ENCODE peak calls at places on chromosomes 3 and 15, in ten cellular contexts. N is NAMALWA; S is stimulated activated CD4-positive, alpha-beta T cell treated with anti-CD3 and anti-CD28 coated beads, TNF-alpha, amount 100 ng/mL, for 24 hours; Y is activated T-cell treated with anti-CD3 and anti-CD28 coated beads for 1 hour; H is T-helper 17 cell; X is CD8-positive, alpha-beta memory T cell; G is HEK293T; W is NCI-H1417; O is SJCRH30; L is pulmonary artery endothelial cell. R is an unnamed sample.

GRCh38 chr3:64760258-64760657 is 72.5 kb upstream of the ADAMTS9 start:
- DNase-seq in H (no peak), S (no peak), X (no peak), N (no peak), Y (no peak), W (no peak), G (no peak), O (no peak), L (no peak), R (no peak)

GRCh38 chr3:51773529-51773928 is 5.5 kb downstream of the IQCF6 start:
- DNase-seq in W (no peak), S (no peak), O (peak; percentile 2), H (no peak), X (no peak), Y (no peak), N (no peak), L (no peak), G (no peak), R (no peak)

GRCh38 chr15:25795712-25796111 is 67.4 kb downstream of the ATP10A start:
- DNase-seq in L (no peak), W (no peak), O (no peak), N (no peak), G (no peak), H (no peak), S (no peak), Y (no peak), X (no peak), R (no peak)

GRCh38 chr3:177126015-177126773 is 71.1 kb downstream of the TBL1XR1 start:
- DNase-seq in G (no peak), S (no peak), N (no peak), L (peak; percentile 35), Y (no peak), H (no peak), O (no peak), W (no peak), X (no peak), R (no peak)

GRCh38 chr3:122688996-122689395 is 8.4 kb downstream of the PARP14 start:
- DNase-seq in W (no peak), N (peak; percentile 41), S (no peak), X (no peak), G (no peak), Y (no peak), O (no peak), H (no peak), L (no peak), R (no peak)

GRCh38 chr15:42858999-42859789 is 61.4 kb downstream of the TTBK2 start:
- DNase-seq in H (no peak), X (no peak), S (no peak), Y (no peak), N (no peak), G (no peak), O (no peak), W (no peak), L (no peak), R (no peak)

GRCh38 chr15:99614749-99615288 is 49.0 kb downstream of the MEF2A start:
- DNase-seq in X (no peak), Y (no peak), O (no peak), S (no peak), G (peak; percentile 21), L (no peak), W (no peak), H (no peak), N (no peak), R (no peak)

GRCh38 chr3:71989165-71989564 is 204.2 kb upstream of the PROK2 start:
- DNase-seq in X (no peak), O (no peak), N (no peak), H (no peak), G (no peak), L (no peak), W (no peak), S (no peak), Y (no peak), R (no peak)

GRCh38 chr3:71582612-71583568 is 638 bp downstream of the FOXP1 start:
- DNase-seq in W (peak; percentile 81), G (peak; percentile 61), Y (peak; percentile 50), X (peak; percentile 45), H (peak; percentile 49), O (peak; percentile 26), N (peak; percentile 75), S (peak; percentile 66), L (peak; percentile 13), R (peak; percentile 88)

GRCh38 chr3:113086506-113087461 is 96.0 kb downstream of the GTPBP8 start:
- DNase-seq in G (no peak), W (no peak), X (no peak), O (no peak), H (no peak), N (no peak), S (no peak), L (no peak), Y (no peak), R (no peak)

GRCh38 chr3:47813551-47814177 is 10.7 kb downstream of the DHX30 start:
- DNase-seq in H (no peak), L (no peak), W (peak; percentile 22), G (no peak), O (no peak), Y (no peak), S (no peak), X (no peak), N (no peak), R (no peak)

GRCh38 chr15:92123848-92124631 is 269.6 kb upstream of the ST8SIA2 start:
- DNase-seq in O (no peak), S (no peak), L (no peak), W (no peak), N (no peak), H (no peak), G (no peak), Y (no peak), X (no peak), R (no peak)

GRCh38 chr15:77784361-77785292 is 151.9 kb upstream of the LINGO1 start:
- DNase-seq in W (peak; percentile 87), S (no peak), X (no peak), O (peak; percentile 50), H (no peak), G (peak; percentile 81), N (peak; percentile 64), Y (no peak), L (no peak), R (no peak)

GRCh38 chr15:41866263-41866703 is 27.6 kb downstream of the SPTBN5 start:
- DNase-seq in X (no peak), H (no peak), W (no peak), L (no peak), Y (no peak), O (no peak), N (no peak), S (no peak), G (no peak), R (no peak)

GRCh38 chr15:61069369-61070075 is 159.6 kb downstream of the RORA start:
- DNase-seq in L (no peak), G (no peak), X (no peak), O (peak; percentile 84), S (no peak), N (no peak), W (peak; percentile 84), Y (no peak), H (no peak), R (no peak)

GRCh38 chr3:183587337-183587736 is 31.8 kb upstream of the KLHL6 start:
- DNase-seq in N (peak; percentile 34), G (no peak), H (no peak), X (no peak), Y (no peak), W (no peak), L (no peak), O (peak; percentile 14), S (no peak), R (no peak)

GRCh38 chr15:89812126-89812846 is 2.4 kb downstream of the ANPEP start:
- DNase-seq in L (no peak), X (no peak), O (no peak), Y (no peak), H (no peak), N (no peak), G (no peak), S (no peak), W (no peak), R (peak; percentile 85)

GRCh38 chr3:187310954-187311470 is 19.5 kb upstream of the MASP1 start:
- DNase-seq in Y (no peak), W (no peak), N (no peak), O (no peak), H (no peak), L (no peak), X (no peak), S (no peak), G (no peak), R (no peak)

GRCh38 chr3:170703121-170703588 is 117.3 kb upstream of the SLC7A14 start:
- DNase-seq in G (no peak), Y (no peak), H (no peak), X (no peak), L (peak; percentile 20), S (no peak), N (no peak), W (no peak), O (peak; percentile 13), R (no peak)

GRCh38 chr3:29754346-29754745 is 473.5 kb downstream of the RBMS3 start:
- DNase-seq in G (no peak), L (no peak), S (no peak), X (no peak), Y (no peak), O (no peak), H (no peak), N (no peak), W (no peak), R (no peak)

GRCh38 chr3:195334967-195335366 is 64.0 kb upstream of the XXYLT1 start:
- DNase-seq in N (no peak), W (no peak), Y (no peak), H (no peak), S (no peak), G (no peak), X (no peak), O (no peak), L (no peak), R (no peak)

GRCh38 chr3:23992051-23992628 is 47.1 kb downstream of the NR1D2 start:
- DNase-seq in X (no peak), O (peak; percentile 63), G (no peak), S (no peak), N (no peak), H (no peak), W (peak; percentile 78), Y (no peak), L (peak; percentile 89), R (no peak)

GRCh38 chr15:97401970-97402369 is 558.5 kb upstream of the ARRDC4 start:
- DNase-seq in G (no peak), Y (no peak), L (no peak), W (peak; percentile 58), X (no peak), N (no peak), O (no peak), S (no peak), H (no peak), R (no peak)

GRCh38 chr3:191424871-191425270 is 36.1 kb upstream of the PYDC2 start:
- DNase-seq in O (no peak), S (no peak), H (no peak), X (no peak), Y (no peak), G (no peak), W (no peak), N (no peak), L (no peak), R (no peak)

GRCh38 chr15:98967916-98968315 is 39.7 kb downstream of the PGPEP1L start:
- DNase-seq in H (no peak), S (no peak), X (no peak), N (no peak), Y (no peak), W (no peak), O (no peak), G (no peak), L (no peak), R (no peak)

GRCh38 chr3:13536832-13537231 is 12.1 kb upstream of the FBLN2 start:
- DNase-seq in X (no peak), S (no peak), O (no peak), W (peak; percentile 23), Y (no peak), H (no peak), N (no peak), G (no peak), L (no peak), R (peak; percentile 39)

GRCh38 chr3:97720417-97720816 is 44.1 kb upstream of the ARL6 start:
- DNase-seq in S (no peak), L (no peak), H (no peak), Y (no peak), G (no peak), X (no peak), W (peak; percentile 61), O (peak; percentile 15), N (no peak), R (no peak)

GRCh38 chr3:195033531-195034091 is 237.3 kb downstream of the XXYLT1 start:
- DNase-seq in N (no peak), X (no peak), H (no peak), G (no peak), W (peak; percentile 76), Y (no peak), S (no peak), O (no peak), L (no peak), R (no peak)

R was measured in Right ventricle myocardium superior.